ENCODE peak calls at places on chromosomes 12 and 14, in nine cellular contexts. One of them, this sample, is unnamed.
A peak's percentile ranks its signal among the peaks of the same experiment; 100 is the strongest.

GRCh38 chr12:19288161-19288560 is 151.1 kb upstream of the AEBP2 start:
- DNase-seq in C1 segment of cervical spinal cord: no peak
- DNase-seq in ascending aorta: no peak
- DNase-seq in EH: no peak
- DNase-seq in activated CD4-positive, alpha-beta T cell treated with anti-CD3 and anti-CD28 coated beads, Interleukin-2, amount 50 U/mL, for 1 hour: no peak
- DNase-seq in foreskin fibroblast: no peak
- DNase-seq in caudate nucleus: no peak
- DNase-seq in memory B cell: no peak
- DNase-seq in neural crest cell: no peak
- DNase-seq in this sample: no peak

GRCh38 chr14:94501588-94502516 is 7.4 kb downstream of the SERPINA12 start:
- DNase-seq in memory B cell: no peak
- DNase-seq in activated CD4-positive, alpha-beta T cell treated with anti-CD3 and anti-CD28 coated beads, Interleukin-2, amount 50 U/mL, for 1 hour: no peak
- DNase-seq in EH: no peak
- DNase-seq in C1 segment of cervical spinal cord: no peak
- DNase-seq in neural crest cell: no peak
- DNase-seq in ascending aorta: no peak
- DNase-seq in foreskin fibroblast: no peak
- DNase-seq in caudate nucleus: no peak
- DNase-seq in this sample: no peak

GRCh38 chr14:96225745-96226151 is 21.1 kb downstream of the BDKRB2 start:
- DNase-seq in neural crest cell: no peak
- DNase-seq in EH: peak; percentile 76
- DNase-seq in activated CD4-positive, alpha-beta T cell treated with anti-CD3 and anti-CD28 coated beads, Interleukin-2, amount 50 U/mL, for 1 hour: no peak
- DNase-seq in C1 segment of cervical spinal cord: no peak
- DNase-seq in ascending aorta: no peak
- DNase-seq in caudate nucleus: no peak
- DNase-seq in foreskin fibroblast: peak; percentile 63
- DNase-seq in memory B cell: no peak
- DNase-seq in this sample: no peak

GRCh38 chr14:99145307-99145706 is 126.7 kb downstream of the BCL11B start:
- DNase-seq in memory B cell: no peak
- DNase-seq in EH: no peak
- DNase-seq in caudate nucleus: no peak
- DNase-seq in activated CD4-positive, alpha-beta T cell treated with anti-CD3 and anti-CD28 coated beads, Interleukin-2, amount 50 U/mL, for 1 hour: no peak
- DNase-seq in neural crest cell: no peak
- DNase-seq in foreskin fibroblast: no peak
- DNase-seq in ascending aorta: no peak
- DNase-seq in C1 segment of cervical spinal cord: no peak
- DNase-seq in this sample: no peak

GRCh38 chr12:99983721-99984258 is 946 bp downstream of the ANKS1B start:
- DNase-seq in foreskin fibroblast: peak; percentile 20
- DNase-seq in caudate nucleus: no peak
- DNase-seq in memory B cell: no peak
- DNase-seq in ascending aorta: no peak
- DNase-seq in neural crest cell: no peak
- DNase-seq in activated CD4-positive, alpha-beta T cell treated with anti-CD3 and anti-CD28 coated beads, Interleukin-2, amount 50 U/mL, for 1 hour: no peak
- DNase-seq in EH: no peak
- DNase-seq in C1 segment of cervical spinal cord: no peak
- DNase-seq in this sample: no peak

GRCh38 chr14:22994762-22995275 is 12.5 kb upstream of the AJUBA start:
- DNase-seq in foreskin fibroblast: peak; percentile 74
- DNase-seq in caudate nucleus: no peak
- DNase-seq in activated CD4-positive, alpha-beta T cell treated with anti-CD3 and anti-CD28 coated beads, Interleukin-2, amount 50 U/mL, for 1 hour: peak; percentile 26
- DNase-seq in ascending aorta: no peak
- DNase-seq in memory B cell: no peak
- DNase-seq in C1 segment of cervical spinal cord: no peak
- DNase-seq in neural crest cell: no peak
- DNase-seq in EH: peak; percentile 67
- DNase-seq in this sample: no peak

GRCh38 chr14:69671365-69672050 is 60.1 kb downstream of the SUSD6 start:
- DNase-seq in foreskin fibroblast: no peak
- DNase-seq in memory B cell: no peak
- DNase-seq in neural crest cell: no peak
- DNase-seq in ascending aorta: no peak
- DNase-seq in C1 segment of cervical spinal cord: no peak
- DNase-seq in caudate nucleus: no peak
- DNase-seq in activated CD4-positive, alpha-beta T cell treated with anti-CD3 and anti-CD28 coated beads, Interleukin-2, amount 50 U/mL, for 1 hour: no peak
- DNase-seq in EH: no peak
- DNase-seq in this sample: no peak

GRCh38 chr12:26803552-26803951 is 29.4 kb downstream of the ITPR2 start:
- DNase-seq in neural crest cell: no peak
- DNase-seq in ascending aorta: no peak
- DNase-seq in memory B cell: no peak
- DNase-seq in EH: peak; percentile 78
- DNase-seq in activated CD4-positive, alpha-beta T cell treated with anti-CD3 and anti-CD28 coated beads, Interleukin-2, amount 50 U/mL, for 1 hour: no peak
- DNase-seq in foreskin fibroblast: peak; percentile 47
- DNase-seq in C1 segment of cervical spinal cord: no peak
- DNase-seq in caudate nucleus: no peak
- DNase-seq in this sample: no peak

GRCh38 chr12:64675795-64676194 is 65.5 kb downstream of the RASSF3 start:
- DNase-seq in EH: peak; percentile 84
- DNase-seq in neural crest cell: no peak
- DNase-seq in C1 segment of cervical spinal cord: no peak
- DNase-seq in foreskin fibroblast: peak; percentile 50
- DNase-seq in memory B cell: no peak
- DNase-seq in activated CD4-positive, alpha-beta T cell treated with anti-CD3 and anti-CD28 coated beads, Interleukin-2, amount 50 U/mL, for 1 hour: no peak
- DNase-seq in caudate nucleus: no peak
- DNase-seq in ascending aorta: peak; percentile 79
- DNase-seq in this sample: no peak

GRCh38 chr12:94725375-94726168 is 75.2 kb upstream of the TMCC3 start:
- DNase-seq in C1 segment of cervical spinal cord: no peak
- DNase-seq in EH: peak; percentile 39
- DNase-seq in caudate nucleus: no peak
- DNase-seq in ascending aorta: no peak
- DNase-seq in activated CD4-positive, alpha-beta T cell treated with anti-CD3 and anti-CD28 coated beads, Interleukin-2, amount 50 U/mL, for 1 hour: no peak
- DNase-seq in neural crest cell: no peak
- DNase-seq in memory B cell: no peak
- DNase-seq in foreskin fibroblast: peak; percentile 61
- DNase-seq in this sample: no peak

GRCh38 chr14:81219821-81220487 is 805 bp downstream of the GTF2A1 start:
- DNase-seq in caudate nucleus: no peak
- DNase-seq in activated CD4-positive, alpha-beta T cell treated with anti-CD3 and anti-CD28 coated beads, Interleukin-2, amount 50 U/mL, for 1 hour: peak; percentile 40
- DNase-seq in ascending aorta: no peak
- DNase-seq in neural crest cell: peak; percentile 26
- DNase-seq in foreskin fibroblast: peak; percentile 60
- DNase-seq in EH: peak; percentile 42
- DNase-seq in memory B cell: peak; percentile 62
- DNase-seq in C1 segment of cervical spinal cord: no peak
- DNase-seq in this sample: no peak

GRCh38 chr14:32809255-32809654 is 129.4 kb upstream of the NPAS3 start:
- DNase-seq in neural crest cell: no peak
- DNase-seq in C1 segment of cervical spinal cord: no peak
- DNase-seq in EH: no peak
- DNase-seq in activated CD4-positive, alpha-beta T cell treated with anti-CD3 and anti-CD28 coated beads, Interleukin-2, amount 50 U/mL, for 1 hour: no peak
- DNase-seq in ascending aorta: no peak
- DNase-seq in caudate nucleus: no peak
- DNase-seq in memory B cell: no peak
- DNase-seq in foreskin fibroblast: no peak
- DNase-seq in this sample: no peak

GRCh38 chr12:4069046-4070010 is 196.1 kb upstream of the PARP11 start:
- DNase-seq in activated CD4-positive, alpha-beta T cell treated with anti-CD3 and anti-CD28 coated beads, Interleukin-2, amount 50 U/mL, for 1 hour: no peak
- DNase-seq in ascending aorta: no peak
- DNase-seq in caudate nucleus: no peak
- DNase-seq in memory B cell: no peak
- DNase-seq in neural crest cell: no peak
- DNase-seq in C1 segment of cervical spinal cord: no peak
- DNase-seq in EH: peak; percentile 12
- DNase-seq in foreskin fibroblast: no peak
- DNase-seq in this sample: no peak

GRCh38 chr12:120361506-120362208 is 7.3 kb downstream of the MSI1 start:
- DNase-seq in EH: peak; percentile 61
- DNase-seq in activated CD4-positive, alpha-beta T cell treated with anti-CD3 and anti-CD28 coated beads, Interleukin-2, amount 50 U/mL, for 1 hour: no peak
- DNase-seq in neural crest cell: peak; percentile 93
- DNase-seq in foreskin fibroblast: peak; percentile 85
- DNase-seq in caudate nucleus: peak; percentile 72
- DNase-seq in C1 segment of cervical spinal cord: peak; percentile 87
- DNase-seq in memory B cell: no peak
- DNase-seq in ascending aorta: no peak
- DNase-seq in this sample: peak; percentile 19

GRCh38 chr14:50040401-50040775 is 76.0 kb downstream of the VCPKMT start:
- DNase-seq in ascending aorta: no peak
- DNase-seq in activated CD4-positive, alpha-beta T cell treated with anti-CD3 and anti-CD28 coated beads, Interleukin-2, amount 50 U/mL, for 1 hour: peak; percentile 29
- DNase-seq in neural crest cell: no peak
- DNase-seq in C1 segment of cervical spinal cord: no peak
- DNase-seq in caudate nucleus: no peak
- DNase-seq in EH: peak; percentile 85
- DNase-seq in memory B cell: no peak
- DNase-seq in foreskin fibroblast: peak; percentile 72
- DNase-seq in this sample: no peak

GRCh38 chr14:99519347-99519881 is 38.2 kb downstream of the CCNK start:
- DNase-seq in C1 segment of cervical spinal cord: no peak
- DNase-seq in foreskin fibroblast: no peak
- DNase-seq in EH: no peak
- DNase-seq in neural crest cell: no peak
- DNase-seq in memory B cell: no peak
- DNase-seq in ascending aorta: no peak
- DNase-seq in caudate nucleus: no peak
- DNase-seq in activated CD4-positive, alpha-beta T cell treated with anti-CD3 and anti-CD28 coated beads, Interleukin-2, amount 50 U/mL, for 1 hour: no peak
- DNase-seq in this sample: no peak